ENCODE peak calls at places on chromosome 1, in five cellular contexts. A, U, C, D and B are unnamed samples.
A peak's percentile ranks its signal among the peaks of the same experiment; 100 is the strongest.

GRCh38 chr1:81708239-81708638 is 92.5 kb upstream of the ADGRL2 start:
- DNase-seq in D (no peak), U (no peak), C (no peak), A (no peak), B (no peak)

GRCh38 chr1:110281363-110282290 is 57.5 kb upstream of the RBM15 start:
- DNase-seq in C (no peak), D (no peak), A (peak; percentile 85), U (no peak), B (no peak)

GRCh38 chr1:162984699-162985098 is 84.5 kb upstream of the RGS4 start:
- DNase-seq in D (no peak), U (no peak), A (no peak), C (no peak), B (no peak)

GRCh38 chr1:203860396-203860951 is 925 bp upstream of the SNRPE start:
- DNase-seq in C (peak; percentile 34), U (no peak), A (peak; percentile 13), D (no peak), B (no peak)

GRCh38 chr1:227433663-227434062 is 115.4 kb upstream of the CDC42BPA start:
- DNase-seq in U (no peak), A (no peak), C (no peak), D (no peak), B (no peak)

GRCh38 chr1:113675299-113675698 is 84.0 kb downstream of the PHTF1 start:
- DNase-seq in C (no peak), U (peak; percentile 56), A (peak; percentile 46), D (no peak), B (no peak)

GRCh38 chr1:182739545-182739944 is 50.0 kb upstream of the NPL start:
- DNase-seq in A (peak; percentile 24), C (peak; percentile 69), U (no peak), D (no peak), B (no peak)

GRCh38 chr1:225881081-225882007 is 836 bp downstream of the TMEM63A start:
- DNase-seq in A (no peak), D (peak; percentile 42), U (peak; percentile 78), C (peak; percentile 56), B (peak; percentile 23)

GRCh38 chr1:109283748-109284600 is 1.0 kb upstream of the PSRC1 start:
- DNase-seq in C (no peak), U (peak; percentile 81), A (peak; percentile 42), D (no peak), B (no peak)

GRCh38 chr1:66788231-66788939 is 12.7 kb downstream of the INSL5 start:
- DNase-seq in U (peak; percentile 32), D (no peak), A (no peak), C (no peak), B (no peak)

GRCh38 chr1:176976236-176976635 is 188.3 kb downstream of the ASTN1 start:
- DNase-seq in U (no peak), A (no peak), D (no peak), C (no peak), B (no peak)

GRCh38 chr1:44067258-44068250 is 36.3 kb upstream of the SLC6A9 start:
- DNase-seq in C (no peak), D (no peak), A (no peak), U (no peak), B (no peak)